ENCODE peak calls at places on chromosomes 4 and X, in nine cellular contexts. V is OCI-LY7, O is AG04449, T is mucosa of descending colon, L is AG10803, M is psoas muscle, H is lower lobe of right lung, P is astrocyte of the cerebellum, I is tibial nerve. X is an unnamed sample.

GRCh38 chr4:118557298-118557851 is 127.8 kb upstream of the METTL14 start:
- DNase-seq in V (no peak), T (no peak), I (no peak), M (no peak), O (peak), H (no peak), P (peak), L (peak), X (peak)

GRCh38 chrX:109880629-109881028 is 122.3 kb upstream of the TMEM164 start:
- DNase-seq in P (no peak), O (no peak), H (peak), I (no peak), M (no peak), T (no peak), L (no peak), V (no peak), X (no peak)

GRCh38 chr4:55183926-55184599 is 58.7 kb upstream of the KDR start:
- DNase-seq in M (no peak), T (no peak), I (peak), L (peak), H (no peak), P (peak), O (peak), V (no peak), X (peak)

GRCh38 chr4:5470318-5470889 is 238.0 kb downstream of the EVC2 start:
- DNase-seq in I (no peak), H (no peak), T (no peak), L (no peak), M (no peak), V (no peak), O (no peak), P (no peak), X (no peak)

GRCh38 chrX:63920875-63921274 is 135.9 kb upstream of the ARHGEF9 start:
- DNase-seq in V (peak), P (no peak), O (no peak), T (no peak), L (no peak), M (no peak), H (no peak), I (no peak), X (no peak)

GRCh38 chr4:184355111-184355604 is 119.2 kb downstream of the IRF2 start:
- DNase-seq in H (no peak), O (peak), T (no peak), M (no peak), V (peak), I (peak), P (peak), L (peak), X (peak)

GRCh38 chr4:53480909-53481308 is 103.5 kb downstream of the FIP1L1 start:
- DNase-seq in H (no peak), M (no peak), V (no peak), O (no peak), P (no peak), I (no peak), T (no peak), L (peak), X (no peak)

GRCh38 chrX:39361736-39362135 is 560.5 kb downstream of the MID1IP1 start:
- DNase-seq in H (no peak), V (no peak), L (no peak), T (no peak), M (no peak), I (no peak), P (no peak), O (no peak), X (no peak)

GRCh38 chr4:81652069-81652478 is 180.4 kb upstream of the RASGEF1B start:
- DNase-seq in V (no peak), O (no peak), I (no peak), L (no peak), T (no peak), P (no peak), H (no peak), M (no peak), X (peak)

GRCh38 chr4:26235500-26235899 is 85.3 kb upstream of the RBPJ start:
- DNase-seq in V (no peak), M (peak), P (no peak), I (peak), L (peak), H (peak), T (peak), O (peak), X (no peak)

GRCh38 chr4:79856196-79856595 is 216.8 kb downstream of the ANTXR2 start:
- DNase-seq in O (no peak), T (no peak), L (no peak), H (no peak), I (no peak), M (no peak), V (no peak), P (no peak), X (no peak)

GRCh38 chrX:56281789-56282188 is 49.6 kb downstream of the KLF8 start:
- DNase-seq in P (peak), H (no peak), I (no peak), V (peak), T (no peak), L (peak), M (no peak), O (no peak), X (no peak)

GRCh38 chr4:142614621-142615323 is 231.3 kb downstream of the INPP4B start:
- DNase-seq in T (no peak), V (no peak), H (no peak), P (no peak), O (peak), I (no peak), M (no peak), L (peak), X (no peak)

GRCh38 chr4:111937368-111937767 is 207.9 kb upstream of the FAM241A start:
- DNase-seq in H (no peak), T (no peak), I (no peak), V (no peak), M (no peak), O (no peak), L (peak), P (no peak), X (no peak)

DNA sequence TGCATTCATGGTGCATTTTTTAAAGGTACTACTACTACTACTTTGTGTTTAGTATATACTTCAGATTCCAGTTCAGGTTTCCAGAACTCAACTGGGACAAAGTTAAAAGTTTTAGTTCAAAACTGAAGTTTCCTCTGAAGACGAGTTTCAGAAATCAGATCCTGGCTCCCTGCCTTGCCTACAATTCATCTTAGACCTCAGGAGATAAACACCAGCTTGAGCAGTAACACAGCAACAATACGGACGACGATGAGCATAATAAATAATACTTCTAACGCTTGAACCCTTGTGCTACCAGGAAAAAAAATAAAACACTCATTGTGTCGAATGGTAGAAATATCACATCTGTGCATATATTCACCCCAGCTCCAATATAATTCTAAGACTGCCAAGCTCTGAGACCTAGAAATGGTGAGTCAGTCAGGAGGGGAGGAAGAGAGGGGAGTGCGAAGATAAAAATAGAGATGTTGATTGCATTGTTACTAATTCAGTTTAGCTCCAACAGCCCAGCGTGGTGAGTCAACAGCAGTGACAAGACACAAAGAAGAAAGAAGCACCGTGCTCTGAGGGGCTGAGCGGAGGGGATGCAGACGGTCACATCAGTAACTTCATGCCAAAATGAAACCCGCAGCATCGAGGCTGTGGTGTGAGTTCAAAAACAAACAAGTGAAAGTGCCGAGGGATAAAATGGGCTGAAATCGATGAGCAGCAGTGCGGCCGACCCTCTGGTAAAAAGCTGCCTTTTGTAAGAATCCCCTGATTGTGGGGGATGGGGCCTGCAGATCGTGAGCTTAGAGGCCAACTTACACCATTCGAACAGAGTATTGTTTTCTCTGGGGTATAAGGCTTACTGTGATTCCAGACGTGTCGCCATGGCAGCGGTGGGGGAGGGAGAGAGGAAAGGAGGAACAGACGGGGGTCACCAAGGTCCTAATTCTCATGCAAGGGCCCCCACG is 150.3 kb downstream of the MGST2 start:
- DNase-seq in V (no peak), I (peak), P (peak), H (no peak), O (peak), M (peak), L (peak), T (no peak), X (peak)
- H3K4me3 ChIP-seq in V (no peak), I (peak), P (peak), H (peak), O (peak), M (peak), L (peak), T (no peak), X (peak)

GRCh38 chr4:17812125-17812524 is 1.3 kb downstream of the NCAPG start:
- DNase-seq in O (no peak), V (peak), T (no peak), L (no peak), M (no peak), H (no peak), P (no peak), I (no peak), X (no peak)
- H3K4me3 ChIP-seq in O (peak), V (peak), T (no peak), L (peak), M (no peak), H (no peak), P (peak), I (no peak), X (peak)

GRCh38 chr4:176321589-176321988 is 1.8 kb downstream of the SPCS3 start:
- DNase-seq in H (no peak), M (no peak), P (no peak), L (no peak), V (no peak), I (no peak), O (no peak), T (no peak), X (no peak)
- H3K4me3 ChIP-seq in H (peak), M (peak), P (peak), L (peak), V (peak), I (peak), O (peak), T (no peak), X (peak)

GRCh38 chrX:151791961-151792360 is 57.4 kb downstream of the CNGA2 start:
- DNase-seq in P (no peak), H (no peak), M (no peak), O (no peak), T (no peak), V (no peak), I (no peak), L (no peak), X (no peak)
- H3K4me3 ChIP-seq in P (no peak), H (no peak), M (no peak), O (no peak), T (no peak), V (no peak), I (no peak), L (no peak), X (no peak)

GRCh38 chrX:155263854-155264628 is at the start of gene RAB39B:
- DNase-seq in P (peak), T (peak), I (peak), O (no peak), L (peak), M (peak), H (peak), V (peak), X (peak)

GRCh38 chrX:155259752-155260151 is 4.5 kb downstream of the RAB39B start:
- DNase-seq in P (no peak), L (no peak), T (no peak), V (no peak), M (no peak), I (no peak), H (no peak), O (no peak), X (no peak)

GRCh38 chrX:155266446-155266845 is 2.2 kb upstream of the RAB39B start:
- DNase-seq in O (no peak), H (no peak), P (no peak), M (no peak), V (no peak), I (no peak), L (no peak), T (no peak), X (no peak)

DNA sequence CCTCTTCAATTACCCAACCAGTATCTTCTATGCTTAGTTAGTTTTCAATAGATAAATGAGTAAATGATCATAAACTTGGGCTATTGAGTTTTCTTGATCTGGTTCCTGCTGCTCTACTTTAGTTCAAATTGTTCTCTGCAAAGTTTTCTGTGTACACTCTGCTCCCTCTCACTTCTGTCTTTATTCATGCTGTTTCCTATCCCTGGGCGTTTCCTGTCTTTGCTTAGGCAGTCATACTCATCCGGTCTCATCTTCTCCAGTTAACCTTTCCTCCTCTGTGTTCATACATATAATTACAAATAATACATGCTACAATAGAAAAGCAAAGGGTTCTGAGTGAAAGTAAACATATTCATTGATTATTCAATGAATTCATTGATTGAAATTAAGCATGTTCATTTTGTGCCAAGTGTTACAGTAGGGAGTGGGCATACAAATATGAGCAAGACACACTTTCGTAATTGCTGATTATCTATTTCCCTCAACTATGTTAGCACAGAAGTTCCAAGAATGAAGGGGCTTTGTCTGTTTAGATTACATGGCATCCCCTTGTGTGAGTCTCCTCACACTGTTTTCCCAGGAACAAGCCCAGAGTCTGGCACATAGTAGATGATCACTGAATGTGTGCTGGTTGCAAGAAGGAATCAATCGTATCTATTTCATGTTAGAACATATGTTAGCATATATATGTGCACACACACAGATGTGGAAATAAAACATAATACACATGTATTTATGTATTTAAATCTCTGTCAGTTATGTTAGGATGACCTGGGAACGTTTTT is 1.1 kb downstream of the RAB39B start:
- DNase-seq in H (no peak), I (no peak), T (no peak), L (no peak), P (no peak), M (no peak), O (no peak), V (peak), X (no peak)
- H3K4me3 ChIP-seq in H (peak), I (no peak), T (no peak), L (no peak), P (no peak), M (no peak), O (no peak), V (peak), X (no peak)

GRCh38 chrX:97797076-97797475 is 913.4 kb downstream of the RPA4 start:
- DNase-seq in M (no peak), V (no peak), I (no peak), P (no peak), H (no peak), L (no peak), T (no peak), O (no peak), X (no peak)
- H3K4me3 ChIP-seq in M (no peak), V (no peak), I (no peak), P (no peak), H (no peak), L (no peak), T (no peak), O (no peak), X (no peak)

DNA sequence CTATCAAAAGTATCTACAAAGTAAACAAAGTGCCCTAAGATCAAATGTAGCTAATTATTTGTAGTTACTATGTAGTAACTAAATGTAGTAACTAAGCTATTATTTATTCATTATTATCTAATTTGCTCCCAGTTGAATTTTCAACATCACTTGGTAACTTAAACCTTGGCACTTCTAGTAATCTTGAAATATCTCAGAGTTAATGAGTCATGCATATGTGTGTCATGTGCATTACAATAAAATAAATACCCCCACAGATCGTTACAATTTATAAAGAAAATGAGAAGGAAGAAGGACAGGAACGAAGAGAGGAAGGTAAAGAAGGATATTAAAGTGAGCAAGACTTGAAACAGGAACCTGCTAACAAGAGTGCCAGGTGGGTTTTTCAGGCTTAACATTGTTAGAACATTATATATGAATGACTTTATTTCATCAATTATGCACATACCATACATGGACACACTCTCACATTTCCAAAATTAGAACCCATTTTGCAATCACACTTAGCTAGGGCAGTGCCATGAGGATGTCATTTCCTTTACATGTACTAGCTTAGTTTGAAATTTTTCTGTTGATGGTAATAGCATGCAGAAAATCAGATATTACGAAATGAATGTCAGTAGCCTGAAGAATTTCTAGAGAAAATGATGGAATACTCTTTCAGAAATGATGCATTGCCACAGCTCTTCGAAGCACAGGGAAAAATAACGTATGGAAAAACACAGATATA is 1670.4 kb upstream of the AGA start:
- DNase-seq in H (no peak), I (no peak), P (no peak), O (no peak), T (no peak), L (no peak), V (no peak), M (no peak), X (no peak)
- H3K4me3 ChIP-seq in H (no peak), I (no peak), P (no peak), O (no peak), T (no peak), L (no peak), V (no peak), M (no peak), X (no peak)

X was measured in kidney epithelial cell.